ENCODE peak calls at places on chromosomes 11 and 22, in seven cellular contexts. K, H, S, L, C, I and Z are unnamed samples.
A peak's percentile ranks its signal among the peaks of the same experiment; 100 is the strongest.

GRCh38 chr11:79159657-79160450 is 281.0 kb downstream of the TENM4 start:
- DNase-seq in C (no peak), I (peak; percentile 18), H (no peak), K (no peak), L (no peak), S (no peak), Z (no peak)

GRCh38 chr22:30305906-30306628 is 16.8 kb upstream of the CASTOR1 start:
- DNase-seq in C (peak; percentile 40), L (peak; percentile 67), H (no peak), I (no peak), S (no peak), K (no peak), Z (no peak)

GRCh38 chr11:69317401-69318092 is 23.6 kb downstream of the MYEOV start:
- DNase-seq in S (no peak), H (no peak), I (no peak), L (no peak), C (peak; percentile 48), K (no peak), Z (no peak)

GRCh38 chr11:117743121-117743815 is 53.7 kb downstream of the DSCAML1 start:
- DNase-seq in S (no peak), K (no peak), H (peak; percentile 18), I (peak; percentile 21), C (no peak), L (no peak), Z (no peak)

GRCh38 chr22:26897384-26897783 is 240.0 kb downstream of the MIAT start:
- DNase-seq in C (no peak), L (no peak), I (no peak), K (no peak), H (no peak), S (no peak), Z (no peak)

GRCh38 chr22:19290400-19291217 is 910 bp downstream of the CLTCL1 start:
- DNase-seq in L (no peak), C (no peak), K (no peak), H (peak; percentile 18), S (no peak), I (no peak), Z (no peak)

GRCh38 chr11:4048340-4048739 is 46.3 kb upstream of the RRM1 start:
- DNase-seq in K (no peak), C (peak; percentile 71), S (no peak), L (no peak), I (no peak), H (no peak), Z (no peak)

GRCh38 chr11:87908086-87908485 is 267.2 kb downstream of the RAB38 start:
- DNase-seq in S (no peak), C (no peak), I (no peak), H (no peak), K (no peak), L (no peak), Z (no peak)

GRCh38 chr11:12802418-12803085 is 128.3 kb downstream of the TEAD1 start:
- DNase-seq in I (peak; percentile 94), K (no peak), S (no peak), L (no peak), C (peak; percentile 92), H (no peak), Z (no peak)

GRCh38 chr22:46576556-46577351 is 39.3 kb upstream of the CELSR1 start:
- DNase-seq in H (peak; percentile 53), C (peak; percentile 47), S (peak; percentile 52), K (peak; percentile 27), I (peak; percentile 30), L (peak; percentile 38), Z (peak; percentile 49)

GRCh38 chr22:36954251-36955014 is 41.0 kb downstream of the CSF2RB start:
- DNase-seq in L (no peak), I (no peak), S (no peak), K (no peak), H (no peak), C (no peak), Z (no peak)

GRCh38 chr11:19725379-19726079 is 12.9 kb downstream of the NAV2 start:
- DNase-seq in C (no peak), K (no peak), L (no peak), S (no peak), H (no peak), I (no peak), Z (no peak)